ENCODE peak calls at places on chromosome 14, in eight cellular contexts. One of them, this sample, is unnamed.
A peak's percentile ranks its signal among the peaks of the same experiment; 100 is the strongest.

GRCh38 chr14:102517412-102518062 is 8.0 kb upstream of the ANKRD9 start:
- DNase-seq in SK-N-SH: no peak
- DNase-seq in GM23248: peak; percentile 30
- DNase-seq in IMR-90: no peak
- DNase-seq in K562: no peak
- DNase-seq in hepatocyte: peak; percentile 58
- DNase-seq in PC-3: no peak
- DNase-seq in PC-9: no peak
- DNase-seq in this sample: peak; percentile 93

GRCh38 chr14:57247283-57247682 is 21.4 kb downstream of the EXOC5 start:
- DNase-seq in SK-N-SH: no peak
- DNase-seq in GM23248: peak; percentile 20
- DNase-seq in IMR-90: no peak
- DNase-seq in K562: no peak
- DNase-seq in hepatocyte: no peak
- DNase-seq in PC-3: peak; percentile 39
- DNase-seq in PC-9: no peak
- DNase-seq in this sample: no peak

GRCh38 chr14:100765991-100766390 is 39.3 kb downstream of the DLK1 start:
- DNase-seq in SK-N-SH: no peak
- DNase-seq in GM23248: no peak
- DNase-seq in IMR-90: no peak
- DNase-seq in K562: no peak
- DNase-seq in hepatocyte: no peak
- DNase-seq in PC-3: no peak
- DNase-seq in PC-9: no peak
- DNase-seq in this sample: no peak

GRCh38 chr14:32509632-32510187 is 180.6 kb downstream of the AKAP6 start:
- DNase-seq in SK-N-SH: no peak
- DNase-seq in GM23248: peak; percentile 99
- DNase-seq in IMR-90: peak; percentile 97
- DNase-seq in K562: no peak
- DNase-seq in hepatocyte: peak; percentile 44
- DNase-seq in PC-3: peak; percentile 80
- DNase-seq in PC-9: peak; percentile 50
- DNase-seq in this sample: peak; percentile 1

GRCh38 chr14:20662968-20663731 is 21.2 kb upstream of the RNASE4 start:
- DNase-seq in SK-N-SH: no peak
- DNase-seq in GM23248: peak; percentile 72
- DNase-seq in IMR-90: peak; percentile 55
- DNase-seq in K562: peak; percentile 54
- DNase-seq in hepatocyte: peak; percentile 74
- DNase-seq in PC-3: peak; percentile 90
- DNase-seq in PC-9: peak; percentile 55
- DNase-seq in this sample: peak; percentile 82

GRCh38 chr14:30751646-30752416 is 122.5 kb upstream of the COCH start:
- DNase-seq in SK-N-SH: peak; percentile 23
- DNase-seq in GM23248: no peak
- DNase-seq in IMR-90: no peak
- DNase-seq in K562: no peak
- DNase-seq in hepatocyte: no peak
- DNase-seq in PC-3: no peak
- DNase-seq in PC-9: no peak
- DNase-seq in this sample: no peak

GRCh38 chr14:47976139-47976538 is 300.7 kb upstream of the MDGA2 start:
- DNase-seq in SK-N-SH: no peak
- DNase-seq in GM23248: no peak
- DNase-seq in IMR-90: no peak
- DNase-seq in K562: no peak
- DNase-seq in hepatocyte: no peak
- DNase-seq in PC-3: no peak
- DNase-seq in PC-9: no peak
- DNase-seq in this sample: no peak

GRCh38 chr14:92297818-92298595 is 25.0 kb upstream of the SLC24A4 start:
- DNase-seq in SK-N-SH: no peak
- DNase-seq in GM23248: no peak
- DNase-seq in IMR-90: no peak
- DNase-seq in K562: no peak
- DNase-seq in hepatocyte: no peak
- DNase-seq in PC-3: no peak
- DNase-seq in PC-9: no peak
- DNase-seq in this sample: no peak

GRCh38 chr14:69887740-69888657 is 8.8 kb downstream of the SMOC1 start:
- DNase-seq in SK-N-SH: no peak
- DNase-seq in GM23248: peak; percentile 76
- DNase-seq in IMR-90: peak; percentile 71
- DNase-seq in K562: no peak
- DNase-seq in hepatocyte: no peak
- DNase-seq in PC-3: no peak
- DNase-seq in PC-9: no peak
- DNase-seq in this sample: peak; percentile 94

GRCh38 chr14:64215274-64215673 is 78.9 kb downstream of the ESR2 start:
- DNase-seq in SK-N-SH: no peak
- DNase-seq in GM23248: no peak
- DNase-seq in IMR-90: no peak
- DNase-seq in K562: no peak
- DNase-seq in hepatocyte: no peak
- DNase-seq in PC-3: no peak
- DNase-seq in PC-9: no peak
- DNase-seq in this sample: no peak

GRCh38 chr14:64210211-64210610 is 84.0 kb downstream of the ESR2 start:
- DNase-seq in SK-N-SH: no peak
- DNase-seq in GM23248: no peak
- DNase-seq in IMR-90: no peak
- DNase-seq in K562: no peak
- DNase-seq in hepatocyte: no peak
- DNase-seq in PC-3: no peak
- DNase-seq in PC-9: no peak
- DNase-seq in this sample: no peak

GRCh38 chr14:64213853-64214570 is 80.2 kb downstream of the ESR2 start:
- DNase-seq in SK-N-SH: no peak
- DNase-seq in GM23248: no peak
- DNase-seq in IMR-90: no peak
- DNase-seq in K562: no peak
- DNase-seq in hepatocyte: no peak
- DNase-seq in PC-3: no peak
- DNase-seq in PC-9: no peak
- DNase-seq in this sample: no peak

GRCh38 chr14:64212666-64213065 is 81.5 kb downstream of the ESR2 start:
- DNase-seq in SK-N-SH: no peak
- DNase-seq in GM23248: no peak
- DNase-seq in IMR-90: peak; percentile 30
- DNase-seq in K562: no peak
- DNase-seq in hepatocyte: no peak
- DNase-seq in PC-3: no peak
- DNase-seq in PC-9: no peak
- DNase-seq in this sample: no peak

DNA sequence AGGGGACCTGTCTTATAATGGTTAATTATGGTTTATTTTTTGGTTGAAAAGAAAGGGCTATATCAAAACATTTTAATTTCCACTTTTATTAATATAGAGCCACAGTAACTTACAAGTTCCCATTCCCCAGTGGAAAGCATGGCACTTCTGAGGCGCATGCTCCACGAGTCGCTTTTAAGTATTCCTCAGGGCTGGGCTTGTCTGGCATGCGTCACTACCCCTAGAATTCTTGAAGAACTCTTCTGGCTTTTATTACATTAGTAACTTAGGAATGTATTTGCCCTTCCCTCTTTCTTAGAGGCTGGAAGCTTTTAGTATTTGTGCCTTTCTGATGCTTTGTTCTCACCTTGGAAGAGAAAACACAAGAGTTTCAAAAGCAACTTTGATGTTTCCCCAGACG is 81.1 kb downstream of the ESR2 start:
- DNase-seq in SK-N-SH: no peak
- DNase-seq in GM23248: peak; percentile 7
- DNase-seq in IMR-90: peak; percentile 20
- DNase-seq in K562: no peak
- DNase-seq in hepatocyte: peak; percentile 44
- DNase-seq in PC-3: no peak
- DNase-seq in PC-9: no peak
- DNase-seq in this sample: no peak
- H3K27me3 ChIP-seq in SK-N-SH: no peaks in the 10 kb centered on the region
- H3K27me3 ChIP-seq in GM23248: no peaks in the 10 kb centered on the region
- H3K27me3 ChIP-seq in IMR-90: no peaks in the 10 kb centered on the region
- H3K27me3 ChIP-seq in K562: no peaks in the 10 kb centered on the region
- H3K27me3 ChIP-seq in hepatocyte: no peaks in the 10 kb centered on the region
- H3K27me3 ChIP-seq in PC-3: no peaks in the 10 kb centered on the region
- H3K27me3 ChIP-seq in PC-9: no peaks in the 10 kb centered on the region
- H3K27me3 ChIP-seq in this sample: no peaks in the 10 kb centered on the region

GRCh38 chr14:22517117-22517720 is 71.8 kb downstream of the DAD1 start:
- DNase-seq in SK-N-SH: peak; percentile 54
- DNase-seq in GM23248: no peak
- DNase-seq in IMR-90: no peak
- DNase-seq in K562: no peak
- DNase-seq in hepatocyte: no peak
- DNase-seq in PC-3: no peak
- DNase-seq in PC-9: no peak
- DNase-seq in this sample: no peak

GRCh38 chr14:22518073-22518472 is 71.0 kb downstream of the DAD1 start:
- DNase-seq in SK-N-SH: no peak
- DNase-seq in GM23248: no peak
- DNase-seq in IMR-90: no peak
- DNase-seq in K562: no peak
- DNase-seq in hepatocyte: no peak
- DNase-seq in PC-3: no peak
- DNase-seq in PC-9: no peak
- DNase-seq in this sample: no peak

GRCh38 chr14:22512106-22512814 is 76.8 kb downstream of the DAD1 start:
- DNase-seq in SK-N-SH: no peak
- DNase-seq in GM23248: no peak
- DNase-seq in IMR-90: no peak
- DNase-seq in K562: no peak
- DNase-seq in hepatocyte: no peak
- DNase-seq in PC-3: no peak
- DNase-seq in PC-9: no peak
- DNase-seq in this sample: no peak

GRCh38 chr14:22513066-22513812 is 75.8 kb downstream of the DAD1 start:
- DNase-seq in SK-N-SH: no peak
- DNase-seq in GM23248: no peak
- DNase-seq in IMR-90: no peak
- DNase-seq in K562: no peak
- DNase-seq in hepatocyte: no peak
- DNase-seq in PC-3: no peak
- DNase-seq in PC-9: no peak
- DNase-seq in this sample: no peak

DNA sequence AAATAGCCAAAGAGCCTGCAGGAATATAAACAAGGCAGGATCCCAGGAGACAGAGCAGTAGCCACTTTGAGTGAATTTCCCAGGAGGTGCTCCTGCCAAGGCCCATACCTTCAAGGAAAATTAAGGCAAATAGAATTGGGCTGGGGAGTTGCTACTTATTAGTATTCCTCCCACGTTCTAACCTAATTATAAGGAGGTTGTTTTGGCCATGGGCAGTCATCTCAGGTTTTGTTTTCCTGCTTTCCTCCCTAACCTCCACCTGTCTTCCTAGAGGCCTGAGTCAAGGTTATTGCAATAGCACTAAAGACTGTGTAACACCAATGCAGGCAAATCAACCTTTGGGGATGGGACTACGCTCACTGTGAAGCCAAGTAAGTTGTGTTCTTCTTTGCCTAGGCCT is 73.1 kb downstream of the DAD1 start:
- DNase-seq in SK-N-SH: no peak
- DNase-seq in GM23248: no peak
- DNase-seq in IMR-90: no peak
- DNase-seq in K562: no peak
- DNase-seq in hepatocyte: no peak
- DNase-seq in PC-3: no peak
- DNase-seq in PC-9: no peak
- DNase-seq in this sample: no peak
- H3K27ac ChIP-seq in SK-N-SH: no peak overlapping the region
- H3K27ac ChIP-seq in GM23248: no peak overlapping the region
- H3K27ac ChIP-seq in IMR-90: no peak overlapping the region
- H3K27ac ChIP-seq in K562: no peak overlapping the region
- H3K27ac ChIP-seq in hepatocyte: no peak overlapping the region
- H3K27ac ChIP-seq in PC-3: no peak overlapping the region
- H3K27ac ChIP-seq in PC-9: no peak overlapping the region
- H3K27ac ChIP-seq in this sample: no peak overlapping the region

GRCh38 chr14:68808696-68809095 is 15.8 kb upstream of the ZFP36L1 start:
- DNase-seq in SK-N-SH: peak; percentile 17
- DNase-seq in GM23248: no peak
- DNase-seq in IMR-90: no peak
- DNase-seq in K562: peak; percentile 5
- DNase-seq in hepatocyte: no peak
- DNase-seq in PC-3: no peak
- DNase-seq in PC-9: no peak
- DNase-seq in this sample: no peak
- H2AFZ ChIP-seq in SK-N-SH: no peak overlapping the region
- H2AFZ ChIP-seq in GM23248: no peak overlapping the region
- H2AFZ ChIP-seq in IMR-90: peak overlapping the region; percentile 12
- H2AFZ ChIP-seq in K562: no peak overlapping the region
- H2AFZ ChIP-seq in hepatocyte: no peak overlapping the region
- H2AFZ ChIP-seq in PC-3: no peak overlapping the region
- H2AFZ ChIP-seq in PC-9: no peak overlapping the region
- H2AFZ ChIP-seq in this sample: no peak overlapping the region

GRCh38 chr14:75286313-75286712 is 7.7 kb downstream of the FOS start:
- DNase-seq in SK-N-SH: peak; percentile 28
- DNase-seq in GM23248: no peak
- DNase-seq in IMR-90: no peak
- DNase-seq in K562: no peak
- DNase-seq in hepatocyte: peak; percentile 74
- DNase-seq in PC-3: no peak
- DNase-seq in PC-9: no peak
- DNase-seq in this sample: no peak

GRCh38 chr14:75282166-75282547 is 3.5 kb downstream of the FOS start:
- DNase-seq in SK-N-SH: no peak
- DNase-seq in GM23248: peak; percentile 48
- DNase-seq in IMR-90: peak; percentile 60
- DNase-seq in K562: no peak
- DNase-seq in hepatocyte: peak; percentile 58
- DNase-seq in PC-3: no peak
- DNase-seq in PC-9: no peak
- DNase-seq in this sample: no peak

GRCh38 chr14:75285331-75285730 is 6.7 kb downstream of the FOS start:
- DNase-seq in SK-N-SH: no peak
- DNase-seq in GM23248: no peak
- DNase-seq in IMR-90: no peak
- DNase-seq in K562: no peak
- DNase-seq in hepatocyte: no peak
- DNase-seq in PC-3: no peak
- DNase-seq in PC-9: no peak
- DNase-seq in this sample: no peak

GRCh38 chr14:75283162-75283883 is 4.7 kb downstream of the FOS start:
- DNase-seq in SK-N-SH: no peak
- DNase-seq in GM23248: peak; percentile 55
- DNase-seq in IMR-90: peak; percentile 77
- DNase-seq in K562: no peak
- DNase-seq in hepatocyte: peak; percentile 84
- DNase-seq in PC-3: no peak
- DNase-seq in PC-9: no peak
- DNase-seq in this sample: peak; percentile 49

GRCh38 chr14:75283884-75284563 is 5.4 kb downstream of the FOS start:
- DNase-seq in SK-N-SH: no peak
- DNase-seq in GM23248: peak; percentile 66
- DNase-seq in IMR-90: peak; percentile 51
- DNase-seq in K562: peak; percentile 45
- DNase-seq in hepatocyte: peak; percentile 55
- DNase-seq in PC-3: no peak
- DNase-seq in PC-9: peak; percentile 49
- DNase-seq in this sample: peak; percentile 43
- H3K27me3 ChIP-seq in SK-N-SH: no peaks in the 10 kb centered on the region
- H3K27me3 ChIP-seq in GM23248: no peaks in the 10 kb centered on the region
- H3K27me3 ChIP-seq in IMR-90: no peaks in the 10 kb centered on the region
- H3K27me3 ChIP-seq in K562: no peaks in the 10 kb centered on the region
- H3K27me3 ChIP-seq in hepatocyte: no peaks in the 10 kb centered on the region
- H3K27me3 ChIP-seq in PC-3: no peaks in the 10 kb centered on the region
- H3K27me3 ChIP-seq in PC-9: no peaks in the 10 kb centered on the region
- H3K27me3 ChIP-seq in this sample: no peaks in the 10 kb centered on the region

This sample was measured in osteoblast.